ENCODE peak calls at places on chromosomes 2 and 18, in six cellular contexts. T, Q, P, O, Y and C are unnamed samples.

GRCh38 chr2:138071720-138072719 is 107.7 kb downstream of the HNMT start:
- DNase-seq in T (no peak), Q (no peak), P (no peak), O (no peak), Y (peak; percentile 97), C (peak; percentile 18)

GRCh38 chr2:241354668-241355658 is 1.1 kb upstream of the FARP2 start:
- DNase-seq in T (peak; percentile 65), Q (peak; percentile 28), P (no peak), O (peak; percentile 81), Y (peak; percentile 70), C (peak; percentile 79)

GRCh38 chr2:239343946-239344856 is 56.6 kb downstream of the HDAC4 start:
- DNase-seq in T (no peak), Q (no peak), P (no peak), O (no peak), Y (no peak), C (no peak)

GRCh38 chr2:105238664-105239240 is 2.8 kb upstream of the GPR45 start:
- DNase-seq in T (no peak), Q (no peak), P (no peak), O (no peak), Y (no peak), C (no peak)

GRCh38 chr2:144198116-144198515 is 321.8 kb downstream of the ZEB2 start:
- DNase-seq in T (peak; percentile 72), Q (no peak), P (no peak), O (peak; percentile 5), Y (peak; percentile 17), C (peak; percentile 78)

GRCh38 chr18:500556-501405 is at the start of gene COLEC12:
- DNase-seq in T (no peak), Q (peak; percentile 43), P (no peak), O (no peak), Y (no peak), C (no peak)

GRCh38 chr2:240140511-240140910 is at the start of gene OTOS:
- DNase-seq in T (no peak), Q (no peak), P (no peak), O (no peak), Y (no peak), C (no peak)

GRCh38 chr2:199356412-199356811 is 101.3 kb downstream of the SATB2 start:
- DNase-seq in T (no peak), Q (no peak), P (no peak), O (no peak), Y (no peak), C (no peak)

GRCh38 chr18:45248240-45248903 is 366.9 kb upstream of the SLC14A2 start:
- DNase-seq in T (no peak), Q (no peak), P (peak; percentile 43), O (peak; percentile 80), Y (no peak), C (peak; percentile 92)

GRCh38 chr18:76503595-76503994 is 8.6 kb upstream of the ZNF516 start:
- DNase-seq in T (no peak), Q (no peak), P (no peak), O (no peak), Y (no peak), C (no peak)

DNA sequence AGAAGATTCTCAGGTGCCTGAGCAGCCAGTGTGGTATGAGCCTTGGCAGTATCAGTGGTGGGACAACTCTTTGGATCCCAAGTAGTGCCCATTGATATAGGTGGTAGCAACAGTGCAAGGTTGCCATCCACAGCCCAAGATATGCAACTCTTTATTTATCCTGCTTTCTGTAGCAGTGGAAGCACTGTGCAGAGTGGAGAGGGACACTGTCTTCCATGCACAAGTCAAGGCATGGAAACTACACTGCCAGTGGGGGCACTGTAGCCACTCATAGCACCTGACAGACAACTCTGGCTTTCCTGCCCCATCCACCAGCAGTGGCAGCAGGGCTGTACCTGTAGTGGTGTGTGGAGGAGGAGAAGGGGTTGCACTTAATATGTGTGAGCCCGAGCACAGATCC is 409.6 kb upstream of the TMEFF2 start:
- DNase-seq in T (no peak), Q (no peak), P (no peak), O (no peak), Y (no peak), C (peak; percentile 2)
- TF ChIP-seq CTCF in T (no peak), Q (no peak), P (no peak), O (no peak), Y (no peak), C (no peak)

GRCh38 chr2:211033765-211034164 is 477.4 kb downstream of the CPS1 start:
- DNase-seq in T (peak; percentile 12), Q (no peak), P (no peak), O (no peak), Y (no peak), C (peak; percentile 39)
- TF ChIP-seq CTCF in T (no peak), Q (no peak), P (peak; percentile 21), O (no peak), Y (peak; percentile 37), C (peak; percentile 63)

GRCh38 chr2:112684415-112684775 is 36.4 kb upstream of the NT5DC4 start:
- DNase-seq in T (no peak), Q (no peak), P (no peak), O (no peak), Y (no peak), C (no peak)

GRCh38 chr2:112686348-112687217 is 34.2 kb upstream of the NT5DC4 start:
- DNase-seq in T (no peak), Q (no peak), P (no peak), O (no peak), Y (no peak), C (no peak)

GRCh38 chr2:112683550-112684414 is 37.0 kb upstream of the NT5DC4 start:
- DNase-seq in T (no peak), Q (no peak), P (no peak), O (no peak), Y (no peak), C (no peak)

GRCh38 chr2:112688086-112688880 is 32.5 kb upstream of the NT5DC4 start:
- DNase-seq in T (peak; percentile 30), Q (no peak), P (no peak), O (no peak), Y (no peak), C (peak; percentile 43)

DNA sequence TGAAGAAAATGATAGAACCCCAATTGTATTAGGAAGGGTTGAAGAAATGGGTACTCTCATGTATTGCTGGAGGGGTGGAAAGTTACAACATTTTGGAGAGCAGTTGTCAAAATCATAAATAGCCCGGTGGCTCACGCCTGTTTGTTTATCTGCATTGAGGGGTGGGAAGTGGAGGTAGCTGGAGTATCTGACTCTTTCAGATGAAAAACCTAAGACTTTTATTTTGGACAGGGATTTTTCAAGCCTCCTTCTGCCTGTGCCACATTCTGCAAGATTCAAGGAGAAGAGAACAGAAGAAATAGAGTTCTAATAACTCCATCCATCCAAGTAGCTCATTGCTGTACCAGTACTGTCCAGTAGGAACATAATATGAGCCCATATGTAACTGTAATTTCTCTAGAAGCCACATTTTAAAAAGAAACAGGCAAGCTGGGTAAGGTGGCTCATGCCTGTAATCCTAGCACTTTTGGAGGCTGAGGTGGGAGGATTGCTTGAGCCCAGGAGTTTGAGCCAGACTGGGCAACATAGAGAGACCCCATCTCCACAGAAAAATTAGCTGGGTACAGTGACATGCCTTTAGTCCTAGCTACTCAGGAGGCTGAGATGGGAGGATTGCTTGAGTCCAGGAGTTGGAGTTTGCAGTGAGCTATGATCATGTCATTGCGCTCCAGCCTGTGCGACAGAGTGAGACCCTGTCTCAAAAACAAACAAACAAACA is 35.5 kb upstream of the NT5DC4 start:
- DNase-seq in T (no peak), Q (no peak), P (no peak), O (no peak), Y (no peak), C (no peak)
- TF ChIP-seq CTCF in T (no peak), Q (peak; percentile 25), P (peak; percentile 45), O (peak; percentile 62), Y (peak; percentile 1), C (peak; percentile 15)

DNA sequence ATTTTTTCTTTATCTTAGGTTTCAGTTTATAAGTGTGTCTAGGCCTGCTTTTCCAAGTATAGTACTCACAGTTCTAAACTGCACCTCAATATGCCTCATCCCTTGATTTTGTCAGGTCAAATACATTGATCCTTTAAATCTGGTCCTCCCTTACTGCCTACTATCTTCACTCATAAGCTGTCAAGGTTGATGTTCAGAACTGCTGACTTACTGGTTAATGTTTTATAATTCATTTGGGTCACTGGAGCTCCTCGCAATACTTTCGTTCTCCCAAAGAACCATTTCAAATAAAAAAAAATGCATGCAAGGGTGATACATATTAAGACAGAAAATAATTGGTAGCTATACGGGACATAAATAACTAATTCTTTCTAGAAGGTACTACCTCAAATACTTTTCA is 41.3 kb upstream of the MARCHF7 start:
- DNase-seq in T (no peak), Q (no peak), P (no peak), O (no peak), Y (no peak), C (no peak)
- TF ChIP-seq CTCF in T (no peak), Q (no peak), P (no peak), O (no peak), Y (no peak), C (no peak)

DNA sequence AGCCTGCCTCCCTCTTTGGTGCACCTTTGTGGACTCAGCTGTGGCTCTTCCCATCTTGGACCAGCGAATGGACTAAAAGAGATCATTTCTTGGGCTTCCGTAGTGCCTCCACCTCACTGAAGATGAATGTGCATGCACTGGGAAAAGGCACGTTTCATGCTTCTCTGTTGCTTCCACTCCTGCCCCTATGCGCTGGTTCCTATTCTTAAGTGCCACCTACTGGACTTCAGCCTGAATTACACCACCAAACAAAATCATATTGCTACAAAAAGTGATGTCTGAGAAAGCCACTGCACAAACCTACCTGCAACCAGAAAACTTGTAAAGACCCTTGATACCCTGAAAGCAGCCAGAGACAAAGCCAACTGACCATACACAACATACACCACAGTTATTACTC is 695.6 kb downstream of the TSN start:
- DNase-seq in T (peak; percentile 10), Q (no peak), P (no peak), O (peak; percentile 9), Y (no peak), C (peak; percentile 59)
- TF ChIP-seq CTCF in T (peak; percentile 35), Q (peak; percentile 26), P (peak; percentile 45), O (peak; percentile 74), Y (peak; percentile 53), C (peak; percentile 69)

DNA sequence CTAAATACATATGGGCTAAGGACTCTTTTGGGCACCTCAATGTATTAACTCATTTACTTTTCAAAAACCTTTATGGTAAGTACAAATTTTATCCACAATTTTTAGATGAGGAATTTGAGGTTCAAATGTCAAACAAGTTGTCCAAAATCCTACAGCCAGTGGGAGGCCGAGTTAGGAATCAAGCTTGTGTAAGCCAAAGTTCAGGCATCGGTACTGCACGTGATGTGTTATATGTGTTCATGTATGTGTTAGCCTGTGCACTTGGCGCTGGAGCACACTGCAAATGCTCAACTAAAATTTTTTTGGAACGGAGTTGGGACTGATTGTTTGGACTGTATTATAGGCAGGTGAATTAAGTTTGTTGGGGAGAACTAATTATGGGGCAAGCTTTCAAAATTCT is 22.7 kb downstream of the HK2 start:
- DNase-seq in T (no peak), Q (no peak), P (no peak), O (no peak), Y (no peak), C (no peak)
- TF ChIP-seq CTCF in T (no peak), Q (no peak), P (no peak), O (no peak), Y (no peak), C (no peak)